ENCODE peak calls at places on chromosomes 3 and 15, in seven cellular contexts. S, N, Q, L, B, H and X are unnamed samples.

GRCh38 chr3:42090973-42091731 is at the start of gene TRAK1:
- DNase-seq in B (peak), S (no peak), L (no peak), N (peak), H (no peak), Q (no peak), X (no peak)

GRCh38 chr3:178140491-178140890 is 395.7 kb upstream of the KCNMB2 start:
- DNase-seq in N (no peak), Q (no peak), S (no peak), B (no peak), L (no peak), H (no peak), X (no peak)

GRCh38 chr3:158313344-158313927 is 203.5 kb downstream of the RSRC1 start:
- DNase-seq in S (no peak), N (no peak), L (no peak), Q (peak), H (no peak), B (peak), X (no peak)

GRCh38 chr15:57457726-57458125 is 81.4 kb downstream of the CGNL1 start:
- DNase-seq in N (no peak), L (no peak), Q (no peak), B (no peak), H (no peak), S (no peak), X (no peak)

GRCh38 chr3:52237659-52238172 is 1.2 kb downstream of the TWF2 start:
- DNase-seq in B (peak), H (peak), S (no peak), L (no peak), N (peak), Q (no peak), X (no peak)

GRCh38 chr3:9500108-9501050 is 53.2 kb downstream of the LHFPL4 start:
- DNase-seq in S (peak), L (peak), N (peak), B (peak), Q (peak), H (peak), X (no peak)

GRCh38 chr3:128878011-128878457 is 1.4 kb upstream of the ACAD9 start:
- DNase-seq in S (no peak), Q (no peak), N (no peak), B (no peak), H (no peak), L (no peak), X (no peak)

GRCh38 chr3:38646630-38647029 is 2.9 kb downstream of the SCN5A start:
- DNase-seq in Q (peak), N (no peak), L (no peak), S (no peak), B (peak), H (no peak), X (no peak)

GRCh38 chr3:8529197-8529637 is 27.6 kb downstream of the LMCD1 start:
- DNase-seq in H (no peak), L (no peak), S (no peak), Q (no peak), B (no peak), N (no peak), X (no peak)

GRCh38 chr3:177694316-177694715 is 497.0 kb upstream of the TBL1XR1 start:
- DNase-seq in B (no peak), N (no peak), S (no peak), H (no peak), L (no peak), Q (no peak), X (no peak)

GRCh38 chr3:76715426-76715825 is 324.5 kb upstream of the ROBO2 start:
- DNase-seq in H (no peak), Q (no peak), B (no peak), L (no peak), N (no peak), S (no peak), X (no peak)

GRCh38 chr3:134073583-134073945 is 43.8 kb upstream of the SLCO2A1 start:
- DNase-seq in H (no peak), B (no peak), S (no peak), N (no peak), L (no peak), Q (no peak), X (no peak)

GRCh38 chr3:101941253-101942039 is 92.1 kb downstream of the NFKBIZ start:
- DNase-seq in S (no peak), H (no peak), L (no peak), B (peak), N (no peak), Q (no peak), X (no peak)

GRCh38 chr15:84961114-84961452 is 20.6 kb upstream of the PDE8A start:
- DNase-seq in B (peak), H (no peak), N (no peak), Q (no peak), L (no peak), S (no peak), X (no peak)

GRCh38 chr15:64878708-64879107 is 33.0 kb upstream of the ANKDD1A start:
- DNase-seq in S (no peak), B (no peak), L (no peak), H (no peak), Q (no peak), N (no peak), X (no peak)

GRCh38 chr15:50124557-50125080 is 5.6 kb upstream of the ATP8B4 start:
- DNase-seq in Q (no peak), N (no peak), L (no peak), S (no peak), H (no peak), B (no peak), X (no peak)

GRCh38 chr3:38353151-38353550 is 6.6 kb downstream of the XYLB start:
- DNase-seq in L (no peak), B (peak), H (no peak), Q (no peak), N (no peak), S (no peak), X (no peak)

GRCh38 chr3:148203263-148204010 is 494.3 kb upstream of the AGTR1 start:
- DNase-seq in B (no peak), L (no peak), H (no peak), S (no peak), N (no peak), Q (no peak), X (no peak)

GRCh38 chr3:158106773-158107461 is 697 bp upstream of the SHOX2 start:
- DNase-seq in L (no peak), H (no peak), N (no peak), S (no peak), Q (no peak), B (peak), X (no peak)

GRCh38 chr3:119609301-119609700 is 11.6 kb downstream of the PLA1A start:
- DNase-seq in L (no peak), H (no peak), N (no peak), Q (no peak), B (no peak), S (no peak), X (no peak)

GRCh38 chr3:194275231-194275671 is 75.9 kb downstream of the CPN2 start:
- DNase-seq in B (peak), H (no peak), N (no peak), S (no peak), Q (no peak), L (no peak), X (no peak)